ENCODE peak calls at places on chromosomes 13 and 19, in five cellular contexts. Q is cardiac fibroblast, I is breast epithelium, E is endodermal cell, K is bronchial epithelial cell. D is an unnamed sample.

GRCh38 chr13:88544836-88545235 is 873.7 kb downstream of the SLITRK5 start:
- DNase-seq in I (no peak), E (no peak), K (peak), Q (no peak), D (no peak)

GRCh38 chr19:54937926-54938325 is 9.4 kb downstream of the NLRP7 start:
- DNase-seq in I (no peak), Q (no peak), E (no peak), K (no peak), D (no peak)

GRCh38 chr19:31260171-31260933 is 88.9 kb downstream of the TSHZ3 start:
- DNase-seq in Q (peak), I (no peak), E (no peak), K (no peak), D (no peak)

GRCh38 chr19:33673258-33673875 is 51.6 kb downstream of the CHST8 start:
- DNase-seq in I (no peak), K (no peak), E (no peak), Q (no peak), D (no peak)

GRCh38 chr19:40472516-40472915 is 5.7 kb downstream of the SPTBN4 start:
- DNase-seq in K (no peak), I (no peak), E (no peak), Q (no peak), D (no peak)

GRCh38 chr19:19650331-19650730 is 6.9 kb upstream of the GMIP start:
- DNase-seq in K (no peak), E (no peak), Q (no peak), I (no peak), D (no peak)

GRCh38 chr13:113616991-113617749 is 32.6 kb downstream of the TFDP1 start:
- DNase-seq in I (no peak), Q (no peak), K (peak), E (peak), D (peak)

GRCh38 chr19:42284066-42284501 is 15.0 kb downstream of the CIC start:
- DNase-seq in I (peak), Q (peak), E (no peak), K (no peak), D (no peak)

GRCh38 chr13:30222253-30222652 is 85.1 kb downstream of the KATNAL1 start:
- DNase-seq in Q (peak), I (no peak), K (no peak), E (no peak), D (no peak)

GRCh38 chr13:94080527-94080926 is 399.0 kb downstream of the DCT start:
- DNase-seq in E (peak), I (no peak), K (no peak), Q (no peak), D (no peak)
- H3K4me3 ChIP-seq in E (no peak), I (no peak), K (no peak), Q (no peak), D (no peak)

DNA sequence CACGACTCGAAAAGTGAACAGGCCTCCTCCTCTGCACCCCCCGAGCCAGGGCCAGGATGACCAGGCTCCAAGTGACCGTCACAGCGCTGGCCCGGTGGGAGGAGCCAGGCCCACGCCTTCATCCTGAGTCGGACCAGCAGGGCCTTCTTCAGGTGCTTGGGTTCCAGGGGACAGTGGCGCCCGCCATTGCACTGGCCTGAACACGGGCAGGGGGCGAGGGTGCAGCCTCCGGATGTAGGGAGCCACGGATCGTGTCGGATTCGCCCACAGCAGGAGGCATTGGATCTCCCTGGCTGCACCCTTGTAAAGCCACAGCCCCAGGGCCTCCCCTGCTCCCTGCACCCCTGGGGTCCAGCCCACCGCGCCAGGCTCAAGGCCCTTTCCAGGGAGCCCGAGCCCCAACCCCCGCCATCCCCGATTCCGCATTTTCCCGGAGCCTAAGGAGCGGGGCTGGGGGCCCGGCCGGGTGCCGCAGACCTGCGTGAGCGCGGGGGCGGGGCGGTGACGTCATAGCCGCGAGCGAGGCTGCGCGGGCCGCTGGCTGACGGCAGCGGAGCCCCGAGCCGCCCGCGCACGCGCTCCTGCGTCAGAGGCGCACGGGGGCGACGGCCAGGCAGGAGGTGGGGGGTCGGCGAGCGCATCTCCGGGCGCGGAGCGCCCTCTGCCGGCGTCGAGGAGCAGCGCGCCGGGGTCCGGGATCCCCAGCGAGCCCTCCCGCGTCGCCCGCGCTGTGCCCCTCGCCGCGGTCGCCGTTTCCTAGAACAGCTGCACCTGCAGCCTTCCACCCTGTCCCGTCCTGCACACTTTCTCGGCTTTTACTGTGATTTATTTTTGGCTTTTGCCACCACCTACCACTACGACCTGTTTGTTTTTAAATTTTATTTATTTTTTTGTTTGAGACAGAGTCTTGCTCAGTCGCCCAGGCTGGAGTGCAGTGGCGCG is 1.5 kb upstream of the ATP5F1D start:
- DNase-seq in Q (peak), E (peak), K (peak), I (peak), D (no peak)
- H3K4me3 ChIP-seq in Q (peak), E (peak), K (peak), I (peak), D (peak)

GRCh38 chr13:20714563-20715339 is 11.3 kb downstream of the IL17D start:
- DNase-seq in E (no peak), K (no peak), I (no peak), Q (peak), D (no peak)
- H3K4me3 ChIP-seq in E (no peak), K (no peak), I (peak), Q (peak), D (no peak)

DNA sequence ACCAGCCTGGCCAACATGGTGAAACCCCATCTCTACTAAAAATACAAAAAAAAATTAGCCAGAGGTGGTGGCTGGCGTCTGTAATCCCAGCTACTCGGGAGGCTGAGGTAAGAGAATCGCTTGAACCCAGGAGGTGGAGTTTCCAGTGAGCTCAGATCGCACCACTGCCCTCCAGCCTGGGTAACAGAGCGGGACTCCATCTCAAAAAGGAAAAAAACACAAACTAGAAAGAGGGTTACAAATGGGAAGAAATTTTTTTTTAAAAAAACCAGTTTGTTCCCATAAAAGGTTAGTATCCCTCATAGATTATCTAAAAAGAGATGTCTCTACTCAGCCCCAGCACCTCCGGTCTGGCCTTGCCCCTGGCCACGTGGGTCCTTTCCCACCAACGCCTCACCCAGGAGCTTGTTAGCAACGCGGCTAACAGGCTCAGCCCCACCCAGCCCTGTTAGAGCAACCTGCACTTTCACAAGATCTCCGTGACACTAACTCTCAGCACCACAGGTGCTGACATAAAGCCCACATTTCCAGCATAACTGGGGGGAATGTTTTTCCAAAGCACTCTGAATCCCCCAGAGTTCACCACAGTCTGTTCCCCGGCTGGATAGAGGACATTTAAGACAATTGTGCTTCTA is 4.3 kb downstream of the DMKN start:
- DNase-seq in I (no peak), Q (no peak), K (peak), E (peak), D (peak)
- H3K4me3 ChIP-seq in I (peak), Q (no peak), K (peak), E (peak), D (peak)

GRCh38 chr13:23432589-23432988 is 913 bp downstream of the SACS start:
- DNase-seq in Q (no peak), E (peak), I (no peak), K (no peak), D (no peak)

GRCh38 chr13:23427342-23428182 is 5.9 kb downstream of the SACS start:
- DNase-seq in Q (peak), K (peak), I (no peak), E (no peak), D (peak)

GRCh38 chr13:23433171-23434153 is at the start of gene SACS:
- DNase-seq in Q (peak), E (peak), K (no peak), I (no peak), D (no peak)

GRCh38 chr13:23430664-23431063 is 2.8 kb downstream of the SACS start:
- DNase-seq in K (no peak), I (no peak), Q (no peak), E (peak), D (no peak)

GRCh38 chr13:23428183-23428528 is 5.3 kb downstream of the SACS start:
- DNase-seq in I (no peak), K (no peak), E (no peak), Q (peak), D (no peak)
- H3K4me3 ChIP-seq in I (peak), K (no peak), E (no peak), Q (no peak), D (no peak)

DNA sequence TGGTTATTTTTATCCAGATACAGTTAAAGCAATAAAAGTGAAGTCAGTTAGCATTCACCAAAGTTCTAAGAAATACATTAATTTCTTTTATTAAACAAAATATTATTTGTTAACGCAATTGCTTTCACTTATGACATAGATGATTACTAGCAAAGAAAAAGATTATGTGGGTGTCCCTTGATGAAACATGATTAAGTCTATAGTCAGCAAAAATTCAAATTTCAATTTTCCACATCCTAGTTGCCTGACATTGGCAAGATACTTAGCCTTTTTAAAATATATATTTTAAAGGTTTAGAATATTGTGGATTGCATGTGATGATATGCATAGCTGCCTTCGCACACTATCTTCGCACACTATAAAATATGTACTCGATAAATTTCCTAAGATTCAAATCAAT is 1780.5 kb upstream of the MIR17HG start:
- DNase-seq in I (no peak), Q (no peak), E (no peak), K (no peak), D (no peak)
- H3K4me3 ChIP-seq in I (no peak), Q (no peak), E (no peak), K (no peak), D (no peak)

D was measured in kidney epithelial cell.